ENCODE peak calls at places on chromosomes 6 and 20, in eight cellular contexts. V is right lobe of liver, Q is neural progenitor cell, W is psoas muscle, X is tibial nerve, M is H1, I is endodermal cell, C is transverse colon. B is an unnamed sample. For H3K4me1, the result is how much of the 10 kb centered on the place peaks cover.

GRCh38 chr20:23881371-23881770 is 1.8 kb upstream of the CST5 start:
- DNase-seq in W (no peak), V (no peak), Q (no peak), I (no peak), X (no peak), C (no peak), M (no peak), B (no peak)

GRCh38 chr20:16615199-16615598 is 42.0 kb upstream of the KIF16B start:
- DNase-seq in X (no peak), I (no peak), Q (no peak), V (no peak), M (no peak), W (no peak), C (peak), B (no peak)

GRCh38 chr20:33515569-33516216 is 25.8 kb downstream of the CBFA2T2 start:
- DNase-seq in V (no peak), X (no peak), I (no peak), M (no peak), W (no peak), Q (no peak), C (no peak), B (no peak)

GRCh38 chr20:3727333-3728035 is 5.0 kb upstream of the HSPA12B start:
- DNase-seq in V (no peak), X (no peak), M (no peak), W (peak), C (no peak), I (peak), Q (no peak), B (no peak)

GRCh38 chr6:46254946-46255345 is 84.2 kb upstream of the ENPP5 start:
- DNase-seq in V (no peak), Q (no peak), I (no peak), W (no peak), C (peak), M (no peak), X (no peak), B (no peak)

GRCh38 chr6:13427838-13428527 is 59.4 kb downstream of the GFOD1 start:
- DNase-seq in I (peak), M (no peak), X (no peak), W (no peak), Q (no peak), C (peak), V (no peak), B (peak)

GRCh38 chr6:99822741-99823512 is 171.1 kb downstream of the MCHR2 start:
- DNase-seq in X (no peak), W (no peak), Q (peak), V (no peak), C (peak), M (no peak), I (peak), B (no peak)

GRCh38 chr20:22807045-22807444 is 222.7 kb upstream of the FOXA2 start:
- DNase-seq in M (no peak), W (no peak), V (no peak), C (no peak), Q (no peak), I (no peak), X (no peak), B (no peak)

GRCh38 chr20:15039088-15039762 is 701.8 kb upstream of the FLRT3 start:
- DNase-seq in Q (no peak), C (no peak), I (no peak), M (no peak), W (no peak), X (no peak), V (no peak), B (no peak)

GRCh38 chr20:58526411-58526810 is 11.2 kb upstream of the APCDD1L start:
- DNase-seq in Q (no peak), M (no peak), C (no peak), I (no peak), V (no peak), X (no peak), W (no peak), B (no peak)

GRCh38 chr20:50320910-50321796 is 130.5 kb downstream of the CEBPB start:
- DNase-seq in X (peak), Q (peak), V (no peak), I (peak), C (peak), W (peak), M (peak), B (no peak)

GRCh38 chr6:109008061-109008460 is 86.6 kb downstream of the SESN1 start:
- DNase-seq in W (no peak), C (no peak), I (no peak), V (no peak), Q (peak), M (no peak), X (no peak), B (no peak)

GRCh38 chr20:64037498-64038213 is 1.7 kb downstream of the C20orf204 start:
- DNase-seq in C (no peak), M (no peak), W (no peak), Q (no peak), X (no peak), V (no peak), I (peak), B (no peak)

GRCh38 chr6:40543133-40543532 is 44.0 kb downstream of the LRFN2 start:
- DNase-seq in Q (no peak), C (no peak), V (no peak), M (no peak), I (no peak), W (no peak), X (no peak), B (no peak)

GRCh38 chr20:57526067-57526884 is 1.3 kb upstream of the CTCFL start:
- DNase-seq in M (peak), W (no peak), I (peak), Q (peak), C (peak), V (peak), X (no peak), B (no peak)

GRCh38 chr6:4259391-4259790 is 124.0 kb upstream of the ECI2 start:
- DNase-seq in C (no peak), I (no peak), V (no peak), Q (no peak), M (no peak), W (no peak), X (no peak), B (no peak)

GRCh38 chr20:50226093-50226974 is 35.7 kb downstream of the CEBPB start:
- DNase-seq in X (peak), V (peak), W (no peak), M (no peak), C (peak), I (peak), Q (no peak), B (no peak)

GRCh38 chr20:2421247-2421646 is 40.5 kb downstream of the TGM6 start:
- DNase-seq in I (no peak), W (no peak), C (no peak), Q (no peak), M (no peak), V (no peak), X (no peak), B (no peak)

GRCh38 chr6:119479860-119480655 is 130.5 kb upstream of the MAN1A1 start:
- DNase-seq in X (no peak), M (no peak), I (no peak), C (no peak), W (no peak), V (no peak), Q (no peak), B (no peak)

GRCh38 chr20:24785141-24785924 is 163.7 kb upstream of the CST7 start:
- DNase-seq in I (no peak), W (no peak), V (no peak), Q (no peak), X (no peak), C (no peak), M (no peak), B (no peak)

GRCh38 chr20:51094221-51094620 is 71.3 kb upstream of the KCNG1 start:
- DNase-seq in C (no peak), X (no peak), W (no peak), Q (no peak), V (no peak), I (peak), M (no peak), B (no peak)

GRCh38 chr6:159720708-159721107 is 6.6 kb upstream of the WTAP start:
- DNase-seq in C (no peak), X (no peak), Q (peak), I (peak), W (no peak), V (no peak), M (no peak), B (peak)

GRCh38 chr6:107869871-107870270 is 45.8 kb upstream of the SCML4 start:
- DNase-seq in V (no peak), W (no peak), I (no peak), Q (peak), C (no peak), M (no peak), X (no peak), B (no peak)

GRCh38 chr6:49462071-49462470 is 982 bp downstream of the MMUT start:
- DNase-seq in V (no peak), C (no peak), Q (no peak), M (no peak), I (no peak), W (no peak), X (no peak), B (no peak)

GRCh38 chr20:50195524-50196120 is 5.0 kb downstream of the CEBPB start:
- DNase-seq in M (no peak), V (no peak), X (no peak), I (peak), Q (no peak), W (no peak), C (no peak), B (no peak)

DNA sequence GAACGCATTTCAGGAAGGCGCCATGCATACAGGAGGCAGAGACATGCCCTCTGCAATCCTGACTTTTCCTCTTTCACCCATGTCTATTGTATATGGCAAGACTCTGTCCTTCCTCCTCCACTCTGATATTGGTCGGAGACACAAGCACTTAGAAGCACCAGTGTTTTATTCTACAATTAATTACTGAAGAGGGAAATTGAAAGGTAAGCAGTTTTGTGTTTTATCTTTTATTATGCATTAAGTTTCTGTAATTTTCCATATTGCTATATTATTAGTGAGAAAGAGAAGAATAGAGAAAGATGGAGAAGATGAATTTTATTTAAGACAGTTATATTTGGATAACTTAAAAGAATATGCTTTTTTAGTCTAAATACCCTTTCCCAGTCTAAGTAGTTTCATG is 13.5 kb downstream of the ARID1B start:
- DNase-seq in I (no peak), C (no peak), W (no peak), X (no peak), V (no peak), Q (no peak), M (no peak), B (no peak)
- H3K4me1 ChIP-seq in I (under half), C (under half), W (half or more), X (under half), V (under half), Q (under half), M (under half), B (half or more)

GRCh38 chr20:31862506-31862905 is 7.8 kb downstream of the DUSP15 start:
- DNase-seq in C (no peak), M (no peak), X (no peak), Q (no peak), I (peak), V (peak), W (no peak), B (no peak)

GRCh38 chr20:31860431-31861345 is 9.6 kb downstream of the DUSP15 start:
- DNase-seq in C (peak), M (peak), W (peak), I (peak), X (no peak), Q (peak), V (peak), B (no peak)

GRCh38 chr20:31861346-31862156 is 8.8 kb downstream of the DUSP15 start:
- DNase-seq in I (peak), V (peak), C (peak), Q (peak), X (no peak), W (peak), M (peak), B (peak)

GRCh38 chr20:31863296-31864085 is 6.8 kb downstream of the DUSP15 start:
- DNase-seq in X (no peak), Q (no peak), C (peak), V (no peak), I (no peak), M (no peak), W (no peak), B (no peak)

DNA sequence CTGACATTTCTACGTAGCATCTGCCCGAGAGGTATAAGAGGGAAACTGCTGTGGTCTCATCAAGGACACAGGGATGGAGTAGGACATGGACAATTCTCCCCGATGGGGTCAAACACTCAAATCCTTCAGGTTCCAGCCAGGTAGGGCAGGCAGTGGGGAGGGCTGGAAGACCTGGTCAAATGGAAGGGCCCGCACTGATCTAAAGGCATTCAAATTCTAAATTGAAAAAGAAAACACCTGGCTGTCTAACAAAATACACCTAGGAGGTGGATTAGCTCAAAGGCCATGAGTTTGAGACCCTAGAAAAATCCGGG is 8.2 kb downstream of the DUSP15 start:
- DNase-seq in Q (no peak), I (no peak), X (no peak), C (no peak), M (no peak), V (no peak), W (no peak), B (no peak)
- H3K4me3 ChIP-seq in Q (peak), I (peak), X (no peak), C (peak), M (peak), V (no peak), W (no peak), B (no peak)

GRCh38 chr20:48793776-48794175 is 34.0 kb downstream of the PREX1 start:
- DNase-seq in Q (no peak), V (no peak), C (no peak), X (no peak), W (no peak), M (no peak), I (no peak), B (no peak)

GRCh38 chr20:48794360-48794759 is 33.4 kb downstream of the PREX1 start:
- DNase-seq in V (no peak), Q (peak), I (peak), C (no peak), W (no peak), X (no peak), M (peak), B (no peak)

GRCh38 chr20:48795058-48795457 is 32.7 kb downstream of the PREX1 start:
- DNase-seq in X (no peak), M (no peak), W (no peak), Q (no peak), V (no peak), I (no peak), C (no peak), B (no peak)

GRCh38 chr20:48797275-48797825 is 30.4 kb downstream of the PREX1 start:
- DNase-seq in C (peak), V (peak), I (peak), Q (peak), X (no peak), W (no peak), M (peak), B (no peak)

DNA sequence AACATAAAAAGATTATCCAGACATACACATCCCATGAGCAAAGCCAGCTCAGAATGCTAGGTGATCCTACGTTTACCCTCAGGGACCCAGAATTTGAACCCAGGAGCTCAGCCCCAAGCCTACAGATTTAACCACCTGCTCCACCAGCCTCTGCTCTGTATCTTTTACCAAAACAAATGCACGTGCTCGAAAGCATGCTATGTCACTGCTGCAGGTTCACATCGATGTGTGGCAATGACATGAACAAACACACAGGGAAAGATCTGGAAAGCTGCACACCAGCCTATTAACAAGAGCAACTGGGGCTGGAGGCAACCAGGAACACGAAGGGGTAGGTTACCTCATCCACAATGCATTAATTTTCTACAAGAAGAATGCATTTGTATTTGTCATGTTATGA is 32.1 kb downstream of the PREX1 start:
- DNase-seq in C (no peak), I (no peak), X (no peak), M (no peak), Q (no peak), V (no peak), W (no peak), B (no peak)
- H3K27ac ChIP-seq in C (no peak), I (peak), X (no peak), M (no peak), Q (no peak), V (no peak), W (no peak), B (no peak)

DNA sequence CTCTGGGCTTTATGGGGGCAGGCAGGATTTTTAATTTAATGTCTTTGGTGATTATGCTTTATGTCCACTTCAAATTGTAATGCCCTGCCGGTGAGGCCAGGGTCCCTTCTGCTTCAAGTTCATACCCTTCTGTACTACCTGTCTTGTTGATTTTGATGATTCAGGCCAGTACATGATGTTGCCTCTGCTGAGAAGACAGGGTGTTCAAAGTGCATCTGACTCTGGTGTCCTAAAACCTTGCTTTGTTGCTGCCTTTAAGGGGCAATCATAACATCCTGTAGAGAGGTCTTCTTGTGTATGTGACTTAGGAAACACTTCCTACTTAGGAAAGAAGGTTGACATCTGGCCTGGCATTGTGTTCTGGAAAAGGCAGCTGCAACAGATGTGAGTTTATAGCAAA is 113.2 kb downstream of the TMEM170B start:
- DNase-seq in M (no peak), C (no peak), I (peak), X (no peak), V (no peak), Q (no peak), W (no peak), B (no peak)
- H3K4me1 ChIP-seq in M (under half), C (under half), I (under half), X (under half), V (under half), Q (under half), W (under half), B (under half)

GRCh38 chr6:112252571-112253504 is 1.5 kb downstream of the LAMA4 start:
- DNase-seq in I (no peak), M (no peak), Q (no peak), V (no peak), X (no peak), C (no peak), W (no peak), B (no peak)

GRCh38 chr6:112253842-112254816 is at the start of gene LAMA4:
- DNase-seq in C (peak), Q (peak), V (peak), W (peak), M (peak), I (peak), X (no peak), B (no peak)

GRCh38 chr6:112253505-112253841 is 894 bp downstream of the LAMA4 start:
- DNase-seq in C (peak), W (no peak), M (peak), I (peak), V (no peak), Q (peak), X (no peak), B (no peak)

GRCh38 chr6:112251170-112251945 is 3.0 kb downstream of the LAMA4 start:
- DNase-seq in Q (no peak), X (no peak), M (no peak), I (no peak), V (no peak), C (peak), W (peak), B (no peak)

GRCh38 chr6:112254921-112255320 is 554 bp upstream of the LAMA4 start:
- DNase-seq in M (no peak), I (no peak), C (no peak), Q (no peak), X (no peak), V (no peak), W (no peak), B (no peak)
- H3K4me3 ChIP-seq in M (peak), I (peak), C (peak), Q (no peak), X (peak), V (no peak), W (peak), B (no peak)

GRCh38 chr6:77454386-77454785 is 8.9 kb downstream of the HTR1B start:
- DNase-seq in Q (no peak), C (no peak), X (no peak), I (no peak), M (no peak), W (no peak), V (no peak), B (no peak)

GRCh38 chr6:77455271-77455670 is 8.0 kb downstream of the HTR1B start:
- DNase-seq in V (no peak), M (no peak), X (no peak), C (no peak), I (no peak), Q (no peak), W (no peak), B (no peak)

GRCh38 chr6:77458421-77458820 is 4.9 kb downstream of the HTR1B start:
- DNase-seq in W (no peak), V (no peak), M (no peak), X (no peak), I (no peak), C (no peak), Q (no peak), B (no peak)

GRCh38 chr6:77457720-77458349 is 5.5 kb downstream of the HTR1B start:
- DNase-seq in I (peak), C (peak), M (peak), V (no peak), X (peak), W (peak), Q (peak), B (no peak)

DNA sequence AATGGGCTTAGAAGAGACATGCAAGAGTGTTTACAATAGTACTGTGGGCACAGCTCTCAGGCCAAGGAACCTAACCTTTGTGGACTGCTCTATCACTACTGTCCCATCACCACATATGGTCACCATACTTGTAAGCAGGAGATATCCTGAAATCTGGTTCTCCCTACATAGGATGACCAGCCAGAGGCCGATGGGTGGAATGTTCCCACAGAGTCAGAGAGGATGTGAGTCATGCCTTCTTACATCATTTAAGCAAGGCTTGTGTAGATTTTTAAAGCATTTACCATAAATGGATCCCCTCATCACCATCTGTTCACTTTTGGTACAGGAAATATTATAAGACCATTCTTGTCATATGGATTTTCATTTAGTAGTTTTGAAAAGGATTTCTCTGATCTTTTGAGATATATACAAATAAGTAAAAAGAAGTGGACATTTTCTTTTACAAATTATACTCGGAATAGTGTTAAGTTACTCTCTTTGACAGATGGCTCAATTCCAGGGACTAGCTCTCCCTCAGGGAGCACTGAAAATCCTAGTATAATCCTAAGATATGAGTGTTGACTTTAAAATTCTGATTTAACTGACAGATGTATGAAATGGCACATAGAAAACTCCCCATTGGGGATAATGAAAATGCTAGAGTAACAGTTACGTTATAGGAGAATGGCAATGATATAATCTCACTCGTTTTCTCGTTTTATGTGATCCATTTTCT is 6.6 kb downstream of the HTR1B start:
- DNase-seq in X (no peak), C (no peak), I (peak), M (no peak), V (no peak), Q (no peak), W (no peak), B (no peak)
- H3K27ac ChIP-seq in X (no peak), C (no peak), I (no peak), M (no peak), V (no peak), Q (no peak), W (no peak), B (no peak)

B was measured in CD4-positive, alpha-beta memory T cell.